ENCODE peak calls at places on chromosomes 11 and 22, in four cellular contexts. F is fibroblast of lung, U is gastrocnemius medialis, H is ovary. T is an unnamed sample. For H3K4me1, the result is how much of the 10 kb centered on the place peaks cover.

GRCh38 chr11:37817727-37818270 is 1219.8 kb upstream of the RAG2 start:
- DNase-seq in F (no peak), U (no peak), H (no peak), T (no peak)

GRCh38 chr11:1647901-1648721 is 18.5 kb downstream of the KRTAP5-5 start:
- DNase-seq in F (no peak), U (no peak), H (no peak), T (no peak)

GRCh38 chr22:39814899-39815298 is 78.7 kb downstream of the ENTHD1 start:
- DNase-seq in F (peak), U (no peak), H (no peak), T (no peak)

GRCh38 chr11:61162092-61162935 is 1.1 kb upstream of the VPS37C start:
- DNase-seq in F (peak), U (no peak), H (no peak), T (no peak)

GRCh38 chr22:19178065-19178658 is 374 bp downstream of the SLC25A1 start:
- DNase-seq in F (peak), U (no peak), H (peak), T (peak)

GRCh38 chr11:61924016-61924360 is 6.6 kb upstream of the RAB3IL1 start:
- DNase-seq in F (no peak), U (no peak), H (peak), T (no peak)

GRCh38 chr11:111403021-111403725 is 24.1 kb upstream of the POU2AF1 start:
- DNase-seq in F (no peak), U (no peak), H (no peak), T (peak)

GRCh38 chr22:27075028-27075678 is 417.8 kb downstream of the MIAT start:
- DNase-seq in F (no peak), U (no peak), H (no peak), T (no peak)

GRCh38 chr11:118238947-118239346 is 13.2 kb downstream of the MPZL3 start:
- DNase-seq in F (no peak), U (no peak), H (no peak), T (peak)

GRCh38 chr11:77179048-77179447 is 51.0 kb downstream of the MYO7A start:
- DNase-seq in F (no peak), U (no peak), H (no peak), T (no peak)

GRCh38 chr11:128207861-128208321 is 379.5 kb downstream of the ETS1 start:
- DNase-seq in F (peak), U (no peak), H (no peak), T (no peak)

GRCh38 chr22:46104170-46104880 is 46.0 kb upstream of the PPARA start:
- DNase-seq in F (no peak), U (no peak), H (peak), T (no peak)

GRCh38 chr11:29333993-29334780 is 682.6 kb downstream of the KCNA4 start:
- DNase-seq in F (peak), U (no peak), H (no peak), T (no peak)

GRCh38 chr11:65133724-65134123 is 595 bp downstream of the SYVN1 start:
- DNase-seq in F (peak), U (no peak), H (no peak), T (no peak)

GRCh38 chr11:110479445-110480101 is 49.8 kb downstream of the FDX1 start:
- DNase-seq in F (peak), U (peak), H (no peak), T (no peak)

GRCh38 chr11:2461253-2462091 is 16.7 kb downstream of the KCNQ1 start:
- DNase-seq in F (no peak), U (no peak), H (no peak), T (no peak)

GRCh38 chr11:71381781-71382505 is 66.2 kb downstream of the DHCR7 start:
- DNase-seq in F (no peak), U (no peak), H (no peak), T (no peak)

GRCh38 chr11:70913715-70914231 is 338.6 kb downstream of the SHANK2 start:
- DNase-seq in F (no peak), U (no peak), H (no peak), T (no peak)

GRCh38 chr11:106281455-106282173 is 204.2 kb downstream of the AASDHPPT start:
- DNase-seq in F (peak), U (no peak), H (no peak), T (no peak)

GRCh38 chr11:94926698-94927237 is 46.6 kb downstream of the CWC15 start:
- DNase-seq in F (peak), U (peak), H (peak), T (peak)

GRCh38 chr11:27699926-27700350 is 317 bp downstream of the BDNF start:
- DNase-seq in F (no peak), U (no peak), H (no peak), T (no peak)

GRCh38 chr11:34222030-34222429 is 116.6 kb downstream of the NAT10 start:
- DNase-seq in F (no peak), U (no peak), H (no peak), T (no peak)

GRCh38 chr11:57248780-57249383 is 11.8 kb upstream of the APLNR start:
- DNase-seq in F (peak), U (no peak), H (peak), T (peak)

GRCh38 chr11:94400075-94400838 is 962 bp downstream of the GPR83 start:
- DNase-seq in F (no peak), U (no peak), H (no peak), T (no peak)

GRCh38 chr22:32864041-32864440 is 62.5 kb downstream of the TIMP3 start:
- DNase-seq in F (peak), U (no peak), H (no peak), T (no peak)

GRCh38 chr11:45939836-45940235 is 17.4 kb downstream of the LARGE2 start:
- DNase-seq in F (no peak), U (no peak), H (no peak), T (no peak)

GRCh38 chr11:68441466-68442230 is 18.9 kb upstream of the PPP6R3 start:
- DNase-seq in F (peak), U (no peak), H (no peak), T (no peak)

GRCh38 chr22:45229181-45229580 is 11.5 kb downstream of the KIAA0930 start:
- DNase-seq in F (no peak), U (no peak), H (no peak), T (no peak)

GRCh38 chr22:48919187-48919590 is 908.5 kb downstream of the BRD1 start:
- DNase-seq in F (no peak), U (no peak), H (no peak), T (no peak)

GRCh38 chr11:19800162-19800561 is 87.5 kb downstream of the NAV2 start:
- DNase-seq in F (no peak), U (no peak), H (no peak), T (no peak)

GRCh38 chr11:106399075-106399500 is 321.6 kb downstream of the AASDHPPT start:
- DNase-seq in F (peak), U (peak), H (peak), T (no peak)

GRCh38 chr11:126225266-126225665 is 13.7 kb downstream of the FAM118B start:
- DNase-seq in F (no peak), U (no peak), H (no peak), T (no peak)

GRCh38 chr11:133966924-133967598 is 10.3 kb upstream of the IGSF9B start:
- DNase-seq in F (no peak), U (no peak), H (no peak), T (peak)

GRCh38 chr11:101103431-101103830 is 26.2 kb downstream of the PGR start:
- DNase-seq in F (no peak), U (no peak), H (no peak), T (no peak)

GRCh38 chr11:83628622-83629347 is 342.6 kb upstream of the CCDC90B start:
- DNase-seq in F (no peak), U (no peak), H (no peak), T (no peak)

GRCh38 chr22:49294656-49295464 is 532.8 kb downstream of the BRD1 start:
- DNase-seq in F (no peak), U (no peak), H (no peak), T (no peak)

GRCh38 chr11:87453531-87454089 is 415.9 kb downstream of the TMEM135 start:
- DNase-seq in F (no peak), U (no peak), H (no peak), T (no peak)

GRCh38 chr11:38598413-38598812 is 2000.4 kb upstream of the RAG2 start:
- DNase-seq in F (no peak), U (no peak), H (no peak), T (no peak)

GRCh38 chr11:96331556-96332168 is 11.3 kb downstream of the MAML2 start:
- DNase-seq in F (peak), U (no peak), H (no peak), T (no peak)
- H3K4me3 ChIP-seq in F (no peak), U (no peak), H (no peak), T (no peak)

GRCh38 chr11:67250059-67251043 is 15.9 kb upstream of the GRK2 start:
- DNase-seq in F (no peak), U (no peak), H (no peak), T (no peak)

GRCh38 chr11:67251841-67252240 is 14.4 kb upstream of the GRK2 start:
- DNase-seq in F (no peak), U (no peak), H (no peak), T (no peak)

GRCh38 chr11:67254768-67255167 is 11.5 kb upstream of the GRK2 start:
- DNase-seq in F (no peak), U (no peak), H (no peak), T (no peak)

GRCh38 chr11:67253872-67254624 is 12.2 kb upstream of the GRK2 start:
- DNase-seq in F (no peak), U (no peak), H (no peak), T (no peak)

DNA sequence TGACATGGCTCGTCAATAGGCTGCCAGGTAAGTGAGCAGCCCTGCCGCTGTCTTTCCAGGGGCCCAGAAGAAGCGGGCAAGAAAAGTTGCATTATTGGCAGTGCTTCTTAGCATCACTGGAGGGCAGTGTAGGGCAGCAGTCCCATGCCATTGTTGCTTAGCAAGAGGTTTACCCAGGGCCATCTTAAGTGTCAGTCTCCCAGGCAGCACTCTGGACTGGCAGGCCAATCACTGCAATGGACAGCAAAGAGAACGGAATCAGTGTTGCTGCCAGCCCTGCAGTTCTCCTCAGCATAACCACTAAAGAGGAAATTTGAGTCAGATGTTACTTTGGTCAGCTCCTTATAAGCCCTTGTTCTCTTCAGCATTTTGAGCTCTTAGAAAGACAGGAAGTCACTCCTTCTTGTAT is 13.4 kb upstream of the GRK2 start:
- DNase-seq in F (peak), U (no peak), H (no peak), T (peak)
- TF ChIP-seq CTCF in F (peak), U (no peak), H (no peak), T (peak)

GRCh38 chr22:29339381-29340235 is 24.1 kb upstream of the RASL10A start:
- DNase-seq in F (no peak), U (no peak), H (no peak), T (no peak)
- H3K4me1 ChIP-seq in F (under half), U (under half), H (under half), T (under half)

DNA sequence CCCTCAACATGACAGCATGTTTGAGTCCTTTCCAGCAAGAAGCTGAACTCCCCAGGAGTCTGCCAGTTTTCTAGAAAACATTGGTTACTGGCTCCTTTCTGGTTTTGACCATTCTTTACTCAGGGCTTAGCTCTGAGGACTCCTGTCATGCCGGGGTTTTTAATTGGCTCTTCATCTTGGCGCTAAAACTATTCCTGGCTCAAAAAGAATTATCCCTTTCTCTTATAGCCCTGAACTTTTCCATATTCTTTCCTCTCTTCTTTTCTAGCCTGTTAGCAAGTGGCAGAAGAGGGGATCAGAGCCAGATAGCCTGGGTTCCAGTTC is 59.7 kb downstream of the TRAF6 start:
- DNase-seq in F (no peak), U (no peak), H (no peak), T (no peak)
- H3K4me3 ChIP-seq in F (peak), U (no peak), H (no peak), T (no peak)

DNA sequence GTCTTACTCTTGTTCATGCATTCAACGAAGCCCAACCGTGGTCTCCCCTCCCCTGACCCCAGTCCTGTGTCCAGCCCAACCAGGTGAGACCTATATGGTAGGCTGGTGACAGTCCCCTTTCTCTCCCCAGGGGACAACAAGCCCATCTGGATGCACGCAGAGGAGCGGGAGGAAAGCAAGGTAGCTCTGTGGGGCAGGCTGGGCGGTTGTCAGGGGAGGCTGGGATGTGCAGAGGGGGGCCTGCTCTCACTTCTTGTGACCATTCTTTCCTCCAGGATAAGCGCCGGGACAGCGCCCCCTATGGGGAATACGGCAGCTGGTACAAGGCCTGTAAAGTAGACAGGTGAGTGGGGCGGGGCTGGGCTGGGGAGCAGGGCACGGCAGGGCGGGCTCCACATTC is 3.5 kb upstream of the RAB1B start:
- DNase-seq in F (no peak), U (no peak), H (no peak), T (no peak)
- TF ChIP-seq CTCF in F (peak), U (no peak), H (no peak), T (peak)